ENCODE peak calls at places on chromosomes 5 and 9, in ten cellular contexts. O is stomach; X is endodermal cell; Q is spleen; L is right lobe of liver; C is SJSA1; Y is transverse colon; I is A549; D is lung; T is CD8-positive, alpha-beta T cell. H is an unnamed sample. For H3K4me1, the result is how much of the 10 kb centered on the place peaks cover.

GRCh38 chr5:172299916-172300439 is 16.4 kb upstream of the UBTD2 start:
- DNase-seq in T (no peak), C (peak), L (no peak), O (no peak), Q (no peak), Y (no peak), D (no peak), I (no peak), X (no peak), H (no peak)

GRCh38 chr9:11414241-11414640 is 801.4 kb upstream of the PTPRD start:
- DNase-seq in O (no peak), Y (no peak), I (no peak), Q (no peak), C (no peak), T (no peak), L (no peak), X (no peak), D (no peak), H (no peak)

GRCh38 chr5:77239126-77239741 is 28.8 kb downstream of the PDE8B start:
- DNase-seq in I (peak), D (no peak), C (no peak), X (no peak), O (no peak), Q (no peak), Y (no peak), L (no peak), T (no peak), H (no peak)

GRCh38 chr5:96177303-96177869 is 215.7 kb upstream of the ELL2 start:
- DNase-seq in D (no peak), X (no peak), Y (no peak), C (no peak), O (no peak), I (no peak), T (no peak), Q (no peak), L (no peak), H (no peak)

GRCh38 chr5:137822158-137822764 is 45.4 kb upstream of the MYOT start:
- DNase-seq in I (peak), Q (no peak), C (no peak), O (peak), X (peak), D (no peak), T (no peak), L (peak), Y (peak), H (peak)

GRCh38 chr9:114387678-114388431 is at the start of gene AKNA:
- DNase-seq in C (peak), O (peak), I (no peak), Y (peak), Q (peak), T (peak), L (peak), X (peak), D (peak), H (peak)

GRCh38 chr5:165035520-165035919 is 1530.1 kb downstream of the MAT2B start:
- DNase-seq in D (no peak), C (no peak), O (no peak), X (no peak), Y (no peak), T (no peak), Q (no peak), L (no peak), I (no peak), H (no peak)

GRCh38 chr9:72203205-72203803 is 54.1 kb downstream of the GDA start:
- DNase-seq in Y (peak), L (no peak), D (no peak), T (no peak), Q (no peak), O (no peak), C (no peak), X (peak), I (peak), H (peak)

GRCh38 chr5:172903790-172904189 is 55.4 kb upstream of the RPL26L1 start:
- DNase-seq in Y (peak), Q (no peak), D (no peak), T (no peak), C (peak), I (no peak), L (peak), O (peak), X (no peak), H (peak)

GRCh38 chr5:74947961-74948613 is 81.9 kb upstream of the FAM169A start:
- DNase-seq in T (no peak), Y (no peak), Q (no peak), C (no peak), O (no peak), D (no peak), L (no peak), I (no peak), X (peak), H (no peak)

GRCh38 chr5:139565411-139566305 is 4.5 kb downstream of the UBE2D2 start:
- DNase-seq in C (no peak), Q (peak), T (peak), X (no peak), O (no peak), D (no peak), Y (peak), L (no peak), I (no peak), H (no peak)

GRCh38 chr9:91143642-91144041 is 218.1 kb downstream of the AUH start:
- DNase-seq in L (no peak), X (no peak), Y (no peak), I (no peak), T (no peak), D (no peak), Q (no peak), C (no peak), O (no peak), H (no peak)

GRCh38 chr5:53671447-53671846 is 111.0 kb downstream of the NDUFS4 start:
- DNase-seq in Y (no peak), D (no peak), C (no peak), L (no peak), T (no peak), Q (no peak), I (no peak), O (no peak), X (peak), H (no peak)

GRCh38 chr9:694499-695154 is 146.9 kb upstream of the DMRT1 start:
- DNase-seq in Y (no peak), D (no peak), C (peak), Q (no peak), O (no peak), X (peak), T (no peak), I (peak), L (peak), H (no peak)

GRCh38 chr9:38683336-38683735 is 36.6 kb downstream of the FAM240B start:
- DNase-seq in O (no peak), C (no peak), X (no peak), Y (no peak), L (no peak), Q (no peak), I (no peak), T (no peak), D (no peak), H (no peak)

GRCh38 chr5:122312670-122312988 is 592 bp downstream of the SNCAIP start:
- DNase-seq in C (no peak), L (peak), D (no peak), O (no peak), Y (no peak), I (no peak), X (no peak), T (no peak), Q (peak), H (peak)

GRCh38 chr5:120368923-120369715 is 95.0 kb upstream of the PRR16 start:
- DNase-seq in Y (peak), L (peak), C (no peak), T (no peak), X (peak), O (peak), D (no peak), I (no peak), Q (peak), H (peak)

GRCh38 chr9:36728651-36729520 is 156.2 kb downstream of the MELK start:
- DNase-seq in Y (peak), Q (peak), X (peak), O (peak), L (peak), D (peak), T (peak), I (peak), C (peak), H (peak)

GRCh38 chr5:112024769-112025168 is 267.8 kb upstream of the NREP start:
- DNase-seq in L (no peak), X (no peak), O (no peak), Y (no peak), I (no peak), T (no peak), D (no peak), Q (no peak), C (no peak), H (no peak)

GRCh38 chr5:126884269-126884819 is 107.4 kb downstream of the LMNB1 start:
- DNase-seq in Q (no peak), O (no peak), D (no peak), X (no peak), I (no peak), T (no peak), Y (no peak), C (no peak), L (no peak), H (no peak)

GRCh38 chr5:149392718-149393117 is 13.6 kb upstream of the IL17B start:
- DNase-seq in L (no peak), Y (no peak), C (no peak), X (no peak), I (no peak), T (no peak), D (no peak), O (no peak), Q (no peak), H (no peak)

GRCh38 chr5:72599519-72600400 is 92.5 kb upstream of the ZNF366 start:
- DNase-seq in L (no peak), O (no peak), T (no peak), D (no peak), I (peak), Q (no peak), Y (no peak), C (peak), X (no peak), H (no peak)

GRCh38 chr5:72602696-72603685 is 95.8 kb upstream of the ZNF366 start:
- DNase-seq in L (no peak), Y (no peak), O (no peak), T (no peak), D (no peak), Q (no peak), I (no peak), X (no peak), C (no peak), H (no peak)

GRCh38 chr5:72601861-72602260 is 94.7 kb upstream of the ZNF366 start:
- DNase-seq in C (no peak), I (no peak), Q (no peak), D (no peak), Y (no peak), T (no peak), O (no peak), L (no peak), X (no peak), H (no peak)

GRCh38 chr5:72598461-72599433 is 91.5 kb upstream of the ZNF366 start:
- DNase-seq in L (no peak), O (no peak), X (no peak), D (no peak), Y (no peak), C (no peak), I (no peak), Q (peak), T (no peak), H (no peak)

DNA sequence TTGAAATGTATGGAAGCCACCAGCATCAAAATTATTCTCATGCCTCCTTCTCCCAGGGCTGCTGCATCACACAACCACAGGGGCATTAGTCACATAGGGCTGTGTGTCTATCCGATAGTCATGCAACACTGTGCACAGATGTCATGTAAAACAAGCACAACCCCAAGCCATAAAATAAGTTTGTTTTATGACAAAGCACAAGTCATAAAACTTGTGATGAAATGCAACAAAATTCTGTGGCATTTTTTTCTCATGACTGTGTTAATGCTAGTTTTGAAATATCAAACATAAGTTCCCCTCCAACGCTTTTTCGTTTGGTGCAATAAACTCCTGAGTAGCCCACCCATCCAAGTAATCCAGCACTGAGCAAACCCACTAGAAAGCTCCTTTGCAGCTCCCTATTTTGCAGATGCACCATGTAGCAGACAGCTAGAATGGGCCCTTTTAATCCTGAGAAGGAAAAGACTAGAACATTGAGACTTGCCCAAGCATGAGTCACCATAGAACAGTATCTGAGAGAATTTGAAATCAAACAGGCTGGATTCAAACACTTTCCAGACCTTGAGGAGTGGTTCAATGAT is 93.3 kb upstream of the ZNF366 start:
- DNase-seq in Q (no peak), I (peak), L (no peak), X (no peak), Y (peak), O (no peak), T (no peak), C (peak), D (no peak), H (peak)
- H3K27ac ChIP-seq in Q (peak), I (peak), L (no peak), X (no peak), Y (peak), O (peak), T (no peak), C (peak), D (no peak), H (peak)

GRCh38 chr5:55983986-55984385 is 10.8 kb downstream of the IL6ST start:
- DNase-seq in X (no peak), D (no peak), Q (no peak), O (no peak), Y (no peak), C (no peak), L (no peak), I (no peak), T (no peak), H (no peak)
- H3K4me1 ChIP-seq in X (under half), D (under half), Q (half or more), O (half or more), Y (under half), C (under half), L (half or more), I (under half), T (under half), H (under half)

GRCh38 chr5:39001683-39002082 is 72.5 kb downstream of the RICTOR start:
- DNase-seq in Q (no peak), Y (no peak), C (no peak), I (no peak), T (no peak), X (no peak), L (no peak), O (no peak), D (no peak), H (no peak)

GRCh38 chr5:38996123-38996522 is 78.1 kb downstream of the RICTOR start:
- DNase-seq in T (no peak), O (no peak), Y (no peak), X (no peak), Q (no peak), I (no peak), L (no peak), C (no peak), D (no peak), H (no peak)

GRCh38 chr5:38994329-38994927 is 79.8 kb downstream of the RICTOR start:
- DNase-seq in T (no peak), X (peak), I (peak), L (no peak), C (no peak), O (no peak), Y (peak), D (peak), Q (no peak), H (peak)

GRCh38 chr5:38997579-38997978 is 76.6 kb downstream of the RICTOR start:
- DNase-seq in X (no peak), C (no peak), I (no peak), O (no peak), D (no peak), Q (no peak), T (no peak), Y (no peak), L (no peak), H (no peak)

GRCh38 chr5:38999037-38999436 is 75.2 kb downstream of the RICTOR start:
- DNase-seq in I (no peak), T (no peak), L (no peak), D (no peak), Y (no peak), O (no peak), X (no peak), Q (no peak), C (no peak), H (no peak)
- H3K27ac ChIP-seq in I (no peak), T (no peak), L (no peak), D (no peak), Y (no peak), O (no peak), X (no peak), Q (no peak), C (no peak), H (no peak)

DNA sequence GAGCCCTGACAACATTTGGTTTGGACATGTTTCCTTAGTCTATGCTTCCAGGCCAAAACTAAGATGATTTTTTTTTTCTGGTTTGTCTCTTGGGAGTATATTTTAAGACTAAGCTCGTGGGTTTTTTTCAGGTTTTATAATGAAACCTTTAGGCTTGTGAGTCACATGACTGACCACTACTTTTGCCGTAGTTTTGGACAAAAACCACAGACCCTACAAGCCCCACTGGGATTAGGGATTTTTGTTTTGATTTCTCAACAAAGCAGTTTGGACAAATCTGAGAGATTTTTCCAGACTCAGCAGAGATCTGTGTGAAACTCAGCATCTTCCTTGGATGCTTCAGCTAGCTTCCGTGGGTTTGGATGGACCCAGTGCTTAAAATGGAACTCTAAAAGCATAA is 70.2 kb upstream of the SMIM15 start:
- DNase-seq in L (no peak), X (no peak), Q (no peak), T (no peak), O (no peak), C (no peak), Y (no peak), I (no peak), D (no peak), H (no peak)
- H3K4me1 ChIP-seq in L (under half), X (under half), Q (under half), T (under half), O (under half), C (under half), Y (under half), I (under half), D (under half), H (under half)

DNA sequence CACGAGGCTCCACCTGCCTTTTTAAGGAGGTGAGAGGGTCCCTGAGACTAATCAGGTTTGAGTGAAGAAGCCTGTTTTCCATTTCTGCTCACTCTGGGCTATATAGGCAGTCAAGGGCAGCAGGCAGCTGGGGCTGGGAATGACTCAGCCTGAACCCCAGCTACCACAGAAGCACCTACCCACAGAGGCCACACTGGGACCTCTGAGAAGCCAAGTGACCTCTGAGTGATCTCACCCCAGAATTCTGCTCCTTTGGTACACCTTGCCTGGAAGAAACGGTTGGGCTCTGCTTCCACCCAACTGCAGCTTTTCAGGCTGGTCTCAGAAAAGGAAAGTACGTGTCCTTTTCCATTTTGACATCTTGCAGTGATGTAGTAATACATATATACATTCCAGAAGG is 6.8 kb downstream of the FAM219A start:
- DNase-seq in Y (no peak), D (no peak), O (no peak), X (no peak), L (no peak), Q (no peak), T (no peak), I (no peak), C (no peak), H (no peak)
- H3K27ac ChIP-seq in Y (no peak), D (peak), O (peak), X (no peak), L (no peak), Q (no peak), T (no peak), I (no peak), C (no peak), H (no peak)

GRCh38 chr9:93459432-93459847 is 6.1 kb upstream of the FAM120AOS start:
- DNase-seq in T (no peak), Y (no peak), X (no peak), L (no peak), D (no peak), C (no peak), O (no peak), I (no peak), Q (no peak), H (no peak)

GRCh38 chr9:93453047-93453914 is at the start of gene FAM120AOS:
- DNase-seq in D (peak), Y (peak), C (peak), L (peak), O (peak), X (peak), T (peak), I (peak), Q (peak), H (peak)

GRCh38 chr9:93456022-93456421 is 2.6 kb upstream of the FAM120AOS start:
- DNase-seq in Y (no peak), L (no peak), I (no peak), C (no peak), O (no peak), D (no peak), Q (no peak), T (no peak), X (no peak), H (no peak)

GRCh38 chr9:93458702-93459101 is 5.3 kb upstream of the FAM120AOS start:
- DNase-seq in Y (no peak), O (no peak), C (no peak), Q (no peak), T (no peak), D (no peak), I (no peak), X (no peak), L (no peak), H (no peak)

GRCh38 chr9:93456504-93456903 is 3.1 kb upstream of the FAM120AOS start:
- DNase-seq in T (no peak), D (no peak), O (no peak), Y (no peak), Q (no peak), X (no peak), L (no peak), I (no peak), C (no peak), H (no peak)
- H3K4me1 ChIP-seq in T (under half), D (under half), O (half or more), Y (half or more), Q (half or more), X (under half), L (under half), I (half or more), C (under half), H (under half)

DNA sequence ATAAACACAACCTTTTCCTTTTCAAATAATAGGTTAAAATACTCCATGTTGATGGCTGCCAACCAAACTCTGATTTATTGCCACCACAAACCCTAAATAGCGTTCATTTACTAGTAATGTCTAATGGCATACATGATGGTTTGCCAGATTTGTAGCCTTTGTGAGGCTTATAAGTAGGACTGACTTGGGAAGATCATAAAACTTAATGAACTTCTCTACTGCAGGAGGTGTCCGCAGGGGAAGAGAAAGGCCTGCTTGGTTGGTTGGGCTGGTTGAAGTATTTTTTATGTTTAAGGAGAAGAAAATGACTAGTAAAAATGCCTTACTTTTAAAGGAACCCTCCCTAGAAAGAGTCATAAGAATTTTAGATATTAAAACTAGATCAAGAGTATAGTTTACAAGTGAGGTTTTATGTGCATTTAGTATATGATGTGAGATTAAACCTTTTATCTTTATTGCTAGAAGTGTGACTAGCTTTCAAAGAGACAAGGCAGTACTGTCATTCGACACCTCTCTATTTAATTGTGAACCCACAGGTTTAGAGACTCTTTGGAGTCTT is 5.0 kb downstream of the PBX3 start:
- DNase-seq in O (no peak), Y (no peak), Q (no peak), C (no peak), D (no peak), L (no peak), X (no peak), I (no peak), T (no peak), H (no peak)
- H3K27ac ChIP-seq in O (no peak), Y (peak), Q (no peak), C (no peak), D (no peak), L (no peak), X (no peak), I (no peak), T (no peak), H (no peak)

GRCh38 chr9:83153030-83153429 is 90.1 kb upstream of the RASEF start:
- DNase-seq in D (no peak), Y (no peak), C (no peak), T (no peak), X (no peak), I (no peak), O (no peak), L (no peak), Q (no peak), H (no peak)
- H3K4me1 ChIP-seq in D (under half), Y (under half), C (under half), T (under half), X (under half), I (under half), O (under half), L (under half), Q (under half), H (under half)

H was measured in colonic mucosa.